ENCODE peak calls at places on chromosome 7, in seven cellular contexts. One of them, this sample, is unnamed.
A peak's percentile ranks its signal among the peaks of the same experiment; 100 is the strongest.

GRCh38 chr7:131670401-131670800 is 114.0 kb upstream of the PODXL start:
- DNase-seq in stomach: no peak
- DNase-seq in adrenal gland: no peak
- DNase-seq in gastrocnemius medialis: no peak
- DNase-seq in uterus: no peak
- DNase-seq in HCT116: no peak
- DNase-seq in IMR-90: no peak
- DNase-seq in this sample: no peak

GRCh38 chr7:104921596-104921995 is 92.4 kb upstream of the KMT2E start:
- DNase-seq in stomach: no peak
- DNase-seq in adrenal gland: no peak
- DNase-seq in gastrocnemius medialis: no peak
- DNase-seq in uterus: no peak
- DNase-seq in HCT116: no peak
- DNase-seq in IMR-90: no peak
- DNase-seq in this sample: no peak

GRCh38 chr7:12481722-12482121 is 78.1 kb upstream of the VWDE start:
- DNase-seq in stomach: no peak
- DNase-seq in adrenal gland: no peak
- DNase-seq in gastrocnemius medialis: no peak
- DNase-seq in uterus: no peak
- DNase-seq in HCT116: no peak
- DNase-seq in IMR-90: no peak
- DNase-seq in this sample: no peak

GRCh38 chr7:64463636-64464375 is 99.1 kb downstream of the ZNF680 start:
- DNase-seq in stomach: no peak
- DNase-seq in adrenal gland: peak; percentile 73
- DNase-seq in gastrocnemius medialis: peak; percentile 21
- DNase-seq in uterus: peak; percentile 67
- DNase-seq in HCT116: no peak
- DNase-seq in IMR-90: peak; percentile 4
- DNase-seq in this sample: peak; percentile 66

GRCh38 chr7:123958186-123958703 is 33.2 kb downstream of the SPAM1 start:
- DNase-seq in stomach: no peak
- DNase-seq in adrenal gland: no peak
- DNase-seq in gastrocnemius medialis: no peak
- DNase-seq in uterus: no peak
- DNase-seq in HCT116: no peak
- DNase-seq in IMR-90: no peak
- DNase-seq in this sample: no peak

GRCh38 chr7:41051525-41051924 is 651.4 kb downstream of the INHBA start:
- DNase-seq in stomach: no peak
- DNase-seq in adrenal gland: no peak
- DNase-seq in gastrocnemius medialis: no peak
- DNase-seq in uterus: no peak
- DNase-seq in HCT116: no peak
- DNase-seq in IMR-90: no peak
- DNase-seq in this sample: no peak

GRCh38 chr7:12670071-12670729 is 17.2 kb upstream of the ARL4A start:
- DNase-seq in stomach: peak; percentile 58
- DNase-seq in adrenal gland: no peak
- DNase-seq in gastrocnemius medialis: no peak
- DNase-seq in uterus: no peak
- DNase-seq in HCT116: no peak
- DNase-seq in IMR-90: peak; percentile 87
- DNase-seq in this sample: no peak

GRCh38 chr7:2689951-2690705 is 2.1 kb downstream of the AMZ1 start:
- DNase-seq in stomach: no peak
- DNase-seq in adrenal gland: no peak
- DNase-seq in gastrocnemius medialis: no peak
- DNase-seq in uterus: no peak
- DNase-seq in HCT116: no peak
- DNase-seq in IMR-90: peak; percentile 53
- DNase-seq in this sample: no peak

GRCh38 chr7:8379264-8379663 is 54.1 kb upstream of the NXPH1 start:
- DNase-seq in stomach: no peak
- DNase-seq in adrenal gland: no peak
- DNase-seq in gastrocnemius medialis: no peak
- DNase-seq in uterus: no peak
- DNase-seq in HCT116: no peak
- DNase-seq in IMR-90: no peak
- DNase-seq in this sample: peak; percentile 12

GRCh38 chr7:129686063-129686462 is 74.5 kb downstream of the NRF1 start:
- DNase-seq in stomach: no peak
- DNase-seq in adrenal gland: no peak
- DNase-seq in gastrocnemius medialis: no peak
- DNase-seq in uterus: no peak
- DNase-seq in HCT116: no peak
- DNase-seq in IMR-90: no peak
- DNase-seq in this sample: peak; percentile 20

GRCh38 chr7:28701731-28702130 is 256.4 kb downstream of the TRIL start:
- DNase-seq in stomach: no peak
- DNase-seq in adrenal gland: no peak
- DNase-seq in gastrocnemius medialis: no peak
- DNase-seq in uterus: no peak
- DNase-seq in HCT116: no peak
- DNase-seq in IMR-90: no peak
- DNase-seq in this sample: no peak
- H3K4me1 ChIP-seq in stomach: no peaks in the 10 kb centered on the region
- H3K4me1 ChIP-seq in adrenal gland: no peaks in the 10 kb centered on the region
- H3K4me1 ChIP-seq in gastrocnemius medialis: peaks cover 44% of the 10 kb centered on the region
- H3K4me1 ChIP-seq in uterus: no peaks in the 10 kb centered on the region
- H3K4me1 ChIP-seq in HCT116: no peaks in the 10 kb centered on the region
- H3K4me1 ChIP-seq in IMR-90: peaks cover 5% of the 10 kb centered on the region
- H3K4me1 ChIP-seq in this sample: no peaks in the 10 kb centered on the region

GRCh38 chr7:102890292-102890970 is 22.4 kb upstream of the LRRC17 start:
- DNase-seq in stomach: no peak
- DNase-seq in adrenal gland: no peak
- DNase-seq in gastrocnemius medialis: no peak
- DNase-seq in uterus: no peak
- DNase-seq in HCT116: no peak
- DNase-seq in IMR-90: peak; percentile 91
- DNase-seq in this sample: no peak
- TF ChIP-seq POLR2A in stomach: no peak
- TF ChIP-seq POLR2A in adrenal gland: no peak
- TF ChIP-seq POLR2A in gastrocnemius medialis: no peak
- TF ChIP-seq POLR2A in uterus: no peak
- TF ChIP-seq POLR2A in HCT116: no peak
- TF ChIP-seq POLR2A in IMR-90: peak; percentile 33
- TF ChIP-seq POLR2A in this sample: no peak

GRCh38 chr7:108972009-108972408 is 402.3 kb downstream of the DNAJB9 start:
- DNase-seq in stomach: peak; percentile 27
- DNase-seq in adrenal gland: peak; percentile 30
- DNase-seq in gastrocnemius medialis: no peak
- DNase-seq in uterus: no peak
- DNase-seq in HCT116: no peak
- DNase-seq in IMR-90: no peak
- DNase-seq in this sample: peak; percentile 21

DNA sequence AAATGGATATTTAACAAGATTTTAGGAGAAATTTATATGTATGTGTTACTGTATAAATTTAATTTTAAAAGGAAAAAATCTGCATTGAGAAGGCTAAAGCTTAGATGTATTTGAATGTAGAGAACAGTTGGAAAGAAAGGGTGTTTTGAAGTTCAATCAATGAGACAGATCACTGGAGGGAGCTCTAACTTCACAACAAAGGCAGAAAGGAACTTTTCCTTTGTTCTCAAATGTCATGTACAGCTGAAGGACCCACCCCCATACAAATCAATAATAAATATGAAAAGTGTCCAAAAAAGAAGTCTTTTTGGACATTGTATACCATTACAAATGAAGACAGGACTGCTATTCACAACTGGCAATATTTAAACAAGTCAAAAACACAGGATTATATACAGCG is 403.4 kb downstream of the DNAJB9 start:
- DNase-seq in stomach: no peak
- DNase-seq in adrenal gland: no peak
- DNase-seq in gastrocnemius medialis: no peak
- DNase-seq in uterus: no peak
- DNase-seq in HCT116: peak; percentile 28
- DNase-seq in IMR-90: no peak
- DNase-seq in this sample: no peak
- TF ChIP-seq CTCF in stomach: no peak
- TF ChIP-seq CTCF in adrenal gland: no peak
- TF ChIP-seq CTCF in gastrocnemius medialis: no peak
- TF ChIP-seq CTCF in uterus: no peak
- TF ChIP-seq CTCF in HCT116: peak; percentile 30
- TF ChIP-seq CTCF in IMR-90: no peak
- TF ChIP-seq CTCF in this sample: peak; percentile 44

GRCh38 chr7:26182706-26183105 is 17.8 kb downstream of the HNRNPA2B1 start:
- DNase-seq in stomach: no peak
- DNase-seq in adrenal gland: no peak
- DNase-seq in gastrocnemius medialis: no peak
- DNase-seq in uterus: no peak
- DNase-seq in HCT116: no peak
- DNase-seq in IMR-90: no peak
- DNase-seq in this sample: peak; percentile 10
- H3K4me1 ChIP-seq in stomach: peaks cover 6% of the 10 kb centered on the region
- H3K4me1 ChIP-seq in adrenal gland: no peaks in the 10 kb centered on the region
- H3K4me1 ChIP-seq in gastrocnemius medialis: peaks cover 38% of the 10 kb centered on the region
- H3K4me1 ChIP-seq in uterus: no peaks in the 10 kb centered on the region
- H3K4me1 ChIP-seq in HCT116: no peaks in the 10 kb centered on the region
- H3K4me1 ChIP-seq in IMR-90: no peaks in the 10 kb centered on the region
- H3K4me1 ChIP-seq in this sample: peaks cover 58% of the 10 kb centered on the region

DNA sequence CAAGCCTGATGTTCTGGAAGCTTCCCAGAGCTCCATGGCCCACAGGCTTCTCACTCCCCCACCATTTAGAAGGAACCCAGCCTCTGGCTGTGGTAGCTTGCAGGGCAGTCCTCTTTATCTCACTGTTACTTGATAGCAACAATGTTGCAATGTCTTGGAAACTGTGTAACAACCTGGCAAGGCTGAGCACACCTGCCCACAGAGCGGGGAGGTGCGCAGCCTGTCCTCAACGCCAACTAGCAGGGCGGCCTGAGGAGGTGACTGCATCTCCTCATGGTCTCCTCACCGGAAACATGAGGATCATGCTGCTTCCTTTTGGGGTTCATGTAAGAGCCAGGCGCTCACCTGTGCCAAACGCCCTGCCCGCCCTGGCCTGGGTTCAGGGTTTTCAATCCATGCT is 43.7 kb upstream of the INSIG1 start:
- DNase-seq in stomach: peak; percentile 70
- DNase-seq in adrenal gland: no peak
- DNase-seq in gastrocnemius medialis: no peak
- DNase-seq in uterus: no peak
- DNase-seq in HCT116: no peak
- DNase-seq in IMR-90: no peak
- DNase-seq in this sample: peak; percentile 89
- TF ChIP-seq POLR2A in stomach: no peak
- TF ChIP-seq POLR2A in adrenal gland: no peak
- TF ChIP-seq POLR2A in gastrocnemius medialis: no peak
- TF ChIP-seq POLR2A in uterus: no peak
- TF ChIP-seq POLR2A in HCT116: no peak
- TF ChIP-seq POLR2A in IMR-90: no peak
- TF ChIP-seq POLR2A in this sample: peak; percentile 89

GRCh38 chr7:90312745-90313144 is 8.4 kb downstream of the FAM237B start:
- DNase-seq in stomach: no peak
- DNase-seq in adrenal gland: no peak
- DNase-seq in gastrocnemius medialis: no peak
- DNase-seq in uterus: no peak
- DNase-seq in HCT116: no peak
- DNase-seq in IMR-90: no peak
- DNase-seq in this sample: no peak
- TF ChIP-seq CTCF in stomach: no peak
- TF ChIP-seq CTCF in adrenal gland: no peak
- TF ChIP-seq CTCF in gastrocnemius medialis: no peak
- TF ChIP-seq CTCF in uterus: no peak
- TF ChIP-seq CTCF in HCT116: peak; percentile 35
- TF ChIP-seq CTCF in IMR-90: peak; percentile 28
- TF ChIP-seq CTCF in this sample: no peak

GRCh38 chr7:128458956-128459355 is 3.3 kb downstream of the HILPDA start:
- DNase-seq in stomach: no peak
- DNase-seq in adrenal gland: no peak
- DNase-seq in gastrocnemius medialis: no peak
- DNase-seq in uterus: no peak
- DNase-seq in HCT116: no peak
- DNase-seq in IMR-90: no peak
- DNase-seq in this sample: no peak

GRCh38 chr7:128459394-128459878 is 3.8 kb downstream of the HILPDA start:
- DNase-seq in stomach: peak; percentile 71
- DNase-seq in adrenal gland: peak; percentile 64
- DNase-seq in gastrocnemius medialis: peak; percentile 30
- DNase-seq in uterus: peak; percentile 65
- DNase-seq in HCT116: peak; percentile 59
- DNase-seq in IMR-90: peak; percentile 75
- DNase-seq in this sample: peak; percentile 77

GRCh38 chr7:128462427-128462826 is 6.7 kb downstream of the HILPDA start:
- DNase-seq in stomach: no peak
- DNase-seq in adrenal gland: no peak
- DNase-seq in gastrocnemius medialis: no peak
- DNase-seq in uterus: no peak
- DNase-seq in HCT116: no peak
- DNase-seq in IMR-90: no peak
- DNase-seq in this sample: no peak
- H3K4me1 ChIP-seq in stomach: peaks cover 17% of the 10 kb centered on the region
- H3K4me1 ChIP-seq in adrenal gland: no peaks in the 10 kb centered on the region
- H3K4me1 ChIP-seq in gastrocnemius medialis: no peaks in the 10 kb centered on the region
- H3K4me1 ChIP-seq in uterus: no peaks in the 10 kb centered on the region
- H3K4me1 ChIP-seq in HCT116: no peaks in the 10 kb centered on the region
- H3K4me1 ChIP-seq in IMR-90: no peaks in the 10 kb centered on the region
- H3K4me1 ChIP-seq in this sample: peaks cover 24% of the 10 kb centered on the region

GRCh38 chr7:153005750-153006149 is 246.2 kb downstream of the ACTR3B start:
- DNase-seq in stomach: no peak
- DNase-seq in adrenal gland: no peak
- DNase-seq in gastrocnemius medialis: no peak
- DNase-seq in uterus: no peak
- DNase-seq in HCT116: no peak
- DNase-seq in IMR-90: no peak
- DNase-seq in this sample: no peak

GRCh38 chr7:153006452-153006851 is 246.9 kb downstream of the ACTR3B start:
- DNase-seq in stomach: no peak
- DNase-seq in adrenal gland: no peak
- DNase-seq in gastrocnemius medialis: no peak
- DNase-seq in uterus: no peak
- DNase-seq in HCT116: no peak
- DNase-seq in IMR-90: no peak
- DNase-seq in this sample: no peak

GRCh38 chr7:153010416-153010815 is 250.9 kb downstream of the ACTR3B start:
- DNase-seq in stomach: no peak
- DNase-seq in adrenal gland: no peak
- DNase-seq in gastrocnemius medialis: no peak
- DNase-seq in uterus: no peak
- DNase-seq in HCT116: no peak
- DNase-seq in IMR-90: no peak
- DNase-seq in this sample: no peak

GRCh38 chr7:153004341-153004740 is 244.8 kb downstream of the ACTR3B start:
- DNase-seq in stomach: no peak
- DNase-seq in adrenal gland: no peak
- DNase-seq in gastrocnemius medialis: no peak
- DNase-seq in uterus: no peak
- DNase-seq in HCT116: no peak
- DNase-seq in IMR-90: no peak
- DNase-seq in this sample: no peak

GRCh38 chr7:153006911-153007310 is 247.4 kb downstream of the ACTR3B start:
- DNase-seq in stomach: no peak
- DNase-seq in adrenal gland: no peak
- DNase-seq in gastrocnemius medialis: no peak
- DNase-seq in uterus: no peak
- DNase-seq in HCT116: no peak
- DNase-seq in IMR-90: no peak
- DNase-seq in this sample: no peak
- TF ChIP-seq POLR2A in stomach: no peak
- TF ChIP-seq POLR2A in adrenal gland: no peak
- TF ChIP-seq POLR2A in gastrocnemius medialis: no peak
- TF ChIP-seq POLR2A in uterus: no peak
- TF ChIP-seq POLR2A in HCT116: no peak
- TF ChIP-seq POLR2A in IMR-90: no peak
- TF ChIP-seq POLR2A in this sample: no peak

This sample was measured in body of pancreas.